ENCODE peak calls at places on chromosome 11, in six cellular contexts. One of them, this sample, is unnamed.

GRCh38 chr11:47052165-47052564 is 115.6 kb downstream of the CSTPP1 start:
- DNase-seq in transverse colon: no peak
- DNase-seq in adrenal gland: no peak
- DNase-seq in right lobe of liver: no peak
- DNase-seq in K562: no peak
- DNase-seq in breast epithelium: no peak
- DNase-seq in this sample: no peak

GRCh38 chr11:30798547-30799236 is 212.5 kb upstream of the MPPED2 start:
- DNase-seq in transverse colon: no peak
- DNase-seq in adrenal gland: no peak
- DNase-seq in right lobe of liver: no peak
- DNase-seq in K562: no peak
- DNase-seq in breast epithelium: no peak
- DNase-seq in this sample: no peak

GRCh38 chr11:19869946-19870589 is 157.4 kb downstream of the NAV2 start:
- DNase-seq in transverse colon: no peak
- DNase-seq in adrenal gland: no peak
- DNase-seq in right lobe of liver: no peak
- DNase-seq in K562: no peak
- DNase-seq in breast epithelium: no peak
- DNase-seq in this sample: no peak

GRCh38 chr11:112706863-112707262 is 254.4 kb upstream of the NCAM1 start:
- DNase-seq in transverse colon: no peak
- DNase-seq in adrenal gland: no peak
- DNase-seq in right lobe of liver: no peak
- DNase-seq in K562: no peak
- DNase-seq in breast epithelium: no peak
- DNase-seq in this sample: no peak

GRCh38 chr11:68610452-68611116 is 73.8 kb upstream of the GAL start:
- DNase-seq in transverse colon: no peak
- DNase-seq in adrenal gland: no peak
- DNase-seq in right lobe of liver: no peak
- DNase-seq in K562: no peak
- DNase-seq in breast epithelium: no peak
- DNase-seq in this sample: no peak

GRCh38 chr11:112962854-112963367 is 1.7 kb downstream of the NCAM1 start:
- DNase-seq in transverse colon: peak; percentile 44
- DNase-seq in adrenal gland: peak; percentile 74
- DNase-seq in right lobe of liver: peak; percentile 48
- DNase-seq in K562: no peak
- DNase-seq in breast epithelium: no peak
- DNase-seq in this sample: peak; percentile 80

GRCh38 chr11:77658213-77659013 is 20.8 kb upstream of the CLNS1A start:
- DNase-seq in transverse colon: no peak
- DNase-seq in adrenal gland: no peak
- DNase-seq in right lobe of liver: no peak
- DNase-seq in K562: peak; percentile 19
- DNase-seq in breast epithelium: no peak
- DNase-seq in this sample: no peak

GRCh38 chr11:105392546-105392945 is 217.3 kb upstream of the GRIA4 start:
- DNase-seq in transverse colon: no peak
- DNase-seq in adrenal gland: no peak
- DNase-seq in right lobe of liver: no peak
- DNase-seq in K562: no peak
- DNase-seq in breast epithelium: no peak
- DNase-seq in this sample: no peak

GRCh38 chr11:65644837-65645236 is 6.9 kb downstream of the SIPA1 start:
- DNase-seq in transverse colon: no peak
- DNase-seq in adrenal gland: no peak
- DNase-seq in right lobe of liver: no peak
- DNase-seq in K562: no peak
- DNase-seq in breast epithelium: no peak
- DNase-seq in this sample: no peak

GRCh38 chr11:119118227-119118626 is 3.2 kb upstream of the HINFP start:
- DNase-seq in transverse colon: no peak
- DNase-seq in adrenal gland: no peak
- DNase-seq in right lobe of liver: no peak
- DNase-seq in K562: no peak
- DNase-seq in breast epithelium: no peak
- DNase-seq in this sample: no peak

GRCh38 chr11:62105611-62106245 is 18.1 kb upstream of the INCENP start:
- DNase-seq in transverse colon: no peak
- DNase-seq in adrenal gland: no peak
- DNase-seq in right lobe of liver: no peak
- DNase-seq in K562: no peak
- DNase-seq in breast epithelium: no peak
- DNase-seq in this sample: no peak

GRCh38 chr11:66115638-66116410 is 45.8 kb downstream of the PACS1 start:
- DNase-seq in transverse colon: no peak
- DNase-seq in adrenal gland: no peak
- DNase-seq in right lobe of liver: no peak
- DNase-seq in K562: no peak
- DNase-seq in breast epithelium: no peak
- DNase-seq in this sample: no peak

GRCh38 chr11:94142308-94143277 is 14.0 kb downstream of the PANX1 start:
- DNase-seq in transverse colon: no peak
- DNase-seq in adrenal gland: no peak
- DNase-seq in right lobe of liver: no peak
- DNase-seq in K562: no peak
- DNase-seq in breast epithelium: no peak
- DNase-seq in this sample: no peak

GRCh38 chr11:32586576-32587190 is 3.1 kb downstream of the EIF3M start:
- DNase-seq in transverse colon: no peak
- DNase-seq in adrenal gland: peak; percentile 9
- DNase-seq in right lobe of liver: no peak
- DNase-seq in K562: peak; percentile 36
- DNase-seq in breast epithelium: no peak
- DNase-seq in this sample: no peak

GRCh38 chr11:36289226-36289852 is at the start of gene COMMD9:
- DNase-seq in transverse colon: peak; percentile 96
- DNase-seq in adrenal gland: peak; percentile 97
- DNase-seq in right lobe of liver: peak; percentile 95
- DNase-seq in K562: peak; percentile 95
- DNase-seq in breast epithelium: peak; percentile 94
- DNase-seq in this sample: peak; percentile 96

GRCh38 chr11:12390687-12391110 is 13.3 kb downstream of the PARVA start:
- DNase-seq in transverse colon: no peak
- DNase-seq in adrenal gland: peak; percentile 16
- DNase-seq in right lobe of liver: no peak
- DNase-seq in K562: no peak
- DNase-seq in breast epithelium: no peak
- DNase-seq in this sample: no peak

GRCh38 chr11:94325681-94326080 is 21.3 kb downstream of the IZUMO1R start:
- DNase-seq in transverse colon: peak; percentile 48
- DNase-seq in adrenal gland: no peak
- DNase-seq in right lobe of liver: no peak
- DNase-seq in K562: peak; percentile 64
- DNase-seq in breast epithelium: no peak
- DNase-seq in this sample: no peak

GRCh38 chr11:73591050-73591449 is 6.9 kb downstream of the FAM168A start:
- DNase-seq in transverse colon: no peak
- DNase-seq in adrenal gland: no peak
- DNase-seq in right lobe of liver: no peak
- DNase-seq in K562: no peak
- DNase-seq in breast epithelium: no peak
- DNase-seq in this sample: no peak

DNA sequence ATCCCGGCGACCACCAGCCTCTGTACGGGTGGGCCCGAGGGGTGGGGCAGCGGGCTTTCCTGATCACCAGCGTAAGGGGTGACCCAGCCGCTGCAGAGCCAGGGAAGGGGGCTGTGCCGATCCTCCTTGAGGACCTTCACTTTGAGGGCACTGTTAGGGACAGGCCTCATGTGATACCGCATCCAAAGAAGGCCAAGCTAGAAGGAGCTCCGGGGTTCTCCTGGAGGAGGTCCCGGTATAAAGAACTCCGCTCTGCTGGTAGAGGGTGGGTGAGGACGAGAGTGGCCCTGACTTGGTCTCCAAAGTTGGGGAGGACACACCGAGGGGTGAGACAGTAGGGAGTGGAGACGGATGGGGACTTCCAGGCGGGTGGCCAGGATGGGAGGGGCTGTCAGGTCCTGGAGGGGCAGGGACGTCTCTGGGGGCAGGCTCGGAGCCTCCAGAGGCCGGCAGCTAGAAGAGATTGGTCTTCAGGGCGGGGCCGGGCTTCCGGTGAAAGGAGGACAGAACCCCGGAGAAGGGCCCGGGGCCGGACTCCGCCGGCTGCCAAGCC is 4.6 kb downstream of the PHOX2A start:
- DNase-seq in transverse colon: peak; percentile 61
- DNase-seq in adrenal gland: no peak
- DNase-seq in right lobe of liver: peak; percentile 59
- DNase-seq in K562: no peak
- DNase-seq in breast epithelium: peak; percentile 46
- DNase-seq in this sample: peak; percentile 72
- TF ChIP-seq POLR2A in transverse colon: no peak
- TF ChIP-seq POLR2A in adrenal gland: peak; percentile 25
- TF ChIP-seq POLR2A in right lobe of liver: no peak
- TF ChIP-seq POLR2A in K562: peak; percentile 59
- TF ChIP-seq POLR2A in breast epithelium: no peak
- TF ChIP-seq POLR2A in this sample: no peak

DNA sequence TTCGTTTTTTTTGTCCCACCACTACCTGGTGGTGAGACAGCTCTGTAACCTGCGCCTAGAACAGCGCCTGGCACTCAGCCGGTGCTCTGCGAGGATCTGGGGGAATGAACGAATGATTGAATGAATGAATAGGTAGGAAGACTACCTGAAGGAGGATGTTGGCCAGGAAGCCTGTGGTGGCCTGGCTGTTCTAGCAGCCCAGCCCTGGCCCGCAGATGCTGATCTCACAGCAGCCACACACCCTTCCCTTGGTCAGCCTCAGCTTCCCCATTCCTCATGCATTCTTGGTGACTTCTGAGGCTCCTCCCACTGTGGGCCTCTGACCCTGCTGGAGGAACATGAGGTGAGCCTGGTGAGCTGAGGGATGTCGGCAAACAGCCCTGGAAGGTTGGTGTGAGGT is 3.7 kb downstream of the TRPM5 start:
- DNase-seq in transverse colon: no peak
- DNase-seq in adrenal gland: no peak
- DNase-seq in right lobe of liver: peak; percentile 37
- DNase-seq in K562: no peak
- DNase-seq in breast epithelium: no peak
- DNase-seq in this sample: no peak
- H3K4me3 ChIP-seq in transverse colon: no peak overlapping the region
- H3K4me3 ChIP-seq in adrenal gland: no peak overlapping the region
- H3K4me3 ChIP-seq in right lobe of liver: no peak overlapping the region
- H3K4me3 ChIP-seq in K562: no peak overlapping the region
- H3K4me3 ChIP-seq in breast epithelium: no peak overlapping the region
- H3K4me3 ChIP-seq in this sample: no peak overlapping the region

DNA sequence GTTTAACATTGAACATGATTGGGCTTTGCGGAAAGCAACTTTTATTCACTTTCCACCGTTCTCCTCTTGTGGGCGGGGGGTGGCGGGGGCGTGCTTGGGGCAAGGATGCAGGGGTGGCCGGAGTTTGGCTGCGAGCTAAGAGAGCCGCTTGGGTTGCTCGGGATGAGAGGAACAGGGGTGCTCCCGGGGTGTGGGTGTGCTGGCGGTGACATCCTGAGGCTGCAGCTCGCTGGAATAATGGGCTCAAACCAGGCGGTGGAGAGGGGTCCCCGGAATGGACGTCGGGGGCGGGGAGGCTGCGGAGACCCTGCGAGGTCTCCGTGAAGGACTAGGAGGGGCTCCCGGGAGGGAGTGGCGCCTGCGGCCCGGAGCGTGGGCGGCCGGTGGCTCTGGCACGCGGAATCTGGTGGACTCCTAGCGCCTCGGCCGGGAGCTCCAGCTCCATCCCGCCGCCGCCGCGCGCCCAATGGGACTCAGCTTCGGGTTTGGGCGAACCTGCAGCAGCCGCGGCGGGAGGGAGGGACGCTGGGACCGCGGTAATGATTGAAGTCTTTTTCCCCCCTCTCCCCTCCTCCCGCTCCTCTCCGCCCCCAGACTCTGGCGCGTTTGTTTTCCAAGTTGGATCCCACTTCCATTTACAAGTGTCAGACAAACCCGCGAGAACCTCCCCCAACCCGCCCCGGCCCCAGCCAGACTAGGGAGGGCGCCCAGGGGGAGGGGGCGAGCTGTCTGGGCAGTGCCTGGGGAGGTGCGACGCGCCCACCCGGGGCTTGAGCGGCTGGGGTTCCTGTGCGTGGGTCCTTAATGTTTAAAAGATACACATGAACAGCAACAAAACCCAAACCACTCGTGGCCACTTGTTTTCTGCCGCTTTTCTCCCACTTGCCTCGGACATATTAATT is 2.0 kb downstream of the FAT3 start:
- DNase-seq in transverse colon: no peak
- DNase-seq in adrenal gland: no peak
- DNase-seq in right lobe of liver: no peak
- DNase-seq in K562: no peak
- DNase-seq in breast epithelium: no peak
- DNase-seq in this sample: no peak
- H3K4me1 ChIP-seq in transverse colon: peaks cover 20% of the 10 kb centered on the region
- H3K4me1 ChIP-seq in adrenal gland: no peaks in the 10 kb centered on the region
- H3K4me1 ChIP-seq in right lobe of liver: peaks cover 12% of the 10 kb centered on the region
- H3K4me1 ChIP-seq in K562: no peaks in the 10 kb centered on the region
- H3K4me1 ChIP-seq in breast epithelium: no peaks in the 10 kb centered on the region
- H3K4me1 ChIP-seq in this sample: peaks cover 14% of the 10 kb centered on the region

GRCh38 chr11:123452799-123453198 is 22.7 kb downstream of the GRAMD1B start:
- DNase-seq in transverse colon: no peak
- DNase-seq in adrenal gland: no peak
- DNase-seq in right lobe of liver: no peak
- DNase-seq in K562: no peak
- DNase-seq in breast epithelium: no peak
- DNase-seq in this sample: no peak

GRCh38 chr11:123454796-123455195 is 24.7 kb downstream of the GRAMD1B start:
- DNase-seq in transverse colon: no peak
- DNase-seq in adrenal gland: no peak
- DNase-seq in right lobe of liver: no peak
- DNase-seq in K562: no peak
- DNase-seq in breast epithelium: no peak
- DNase-seq in this sample: no peak

GRCh38 chr11:123457187-123457770 is 27.2 kb downstream of the GRAMD1B start:
- DNase-seq in transverse colon: peak; percentile 41
- DNase-seq in adrenal gland: peak; percentile 84
- DNase-seq in right lobe of liver: no peak
- DNase-seq in K562: no peak
- DNase-seq in breast epithelium: no peak
- DNase-seq in this sample: peak; percentile 44

GRCh38 chr11:123451183-123451907 is 21.3 kb downstream of the GRAMD1B start:
- DNase-seq in transverse colon: no peak
- DNase-seq in adrenal gland: no peak
- DNase-seq in right lobe of liver: no peak
- DNase-seq in K562: no peak
- DNase-seq in breast epithelium: no peak
- DNase-seq in this sample: no peak

DNA sequence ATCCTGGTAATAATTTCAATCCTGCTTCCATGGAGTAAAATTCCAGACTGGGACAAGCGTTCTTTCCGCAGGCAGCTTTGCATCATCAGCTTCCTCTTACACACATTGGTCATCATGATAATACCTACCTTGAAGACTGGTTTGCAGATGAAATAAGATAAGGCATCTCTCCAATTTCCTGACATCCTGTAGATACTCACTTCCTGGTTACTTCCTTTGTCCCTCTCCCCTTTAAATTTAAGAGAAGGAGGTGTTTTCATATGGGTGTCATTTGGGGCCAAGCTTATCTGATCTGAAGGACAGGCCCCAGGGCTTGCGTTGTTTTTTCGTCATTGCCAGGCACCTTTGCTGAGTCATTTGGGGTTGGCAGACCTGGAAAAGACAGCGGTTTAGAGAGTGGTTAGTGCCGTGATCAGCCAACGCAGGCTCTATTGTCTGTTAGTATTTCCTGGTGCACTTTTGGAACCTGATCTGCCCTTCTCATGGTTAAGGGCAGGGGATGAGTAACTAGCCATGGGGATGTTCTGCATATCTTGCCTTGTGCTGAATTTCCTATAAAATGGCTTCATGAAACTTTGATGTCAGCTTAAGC is 24.1 kb downstream of the GRAMD1B start:
- DNase-seq in transverse colon: peak; percentile 24
- DNase-seq in adrenal gland: peak; percentile 93
- DNase-seq in right lobe of liver: no peak
- DNase-seq in K562: no peak
- DNase-seq in breast epithelium: peak; percentile 60
- DNase-seq in this sample: no peak
- TF ChIP-seq POLR2A in transverse colon: no peak
- TF ChIP-seq POLR2A in adrenal gland: peak; percentile 67
- TF ChIP-seq POLR2A in right lobe of liver: no peak
- TF ChIP-seq POLR2A in K562: no peak
- TF ChIP-seq POLR2A in breast epithelium: no peak
- TF ChIP-seq POLR2A in this sample: no peak